ENCODE peak calls at places on chromosomes 6 and 20, in four cellular contexts. One of them, this sample, is unnamed.

GRCh38 chr6:157263146-157263545 is 60.2 kb downstream of the TMEM242 start:
- DNase-seq in uterus: no peak
- DNase-seq in IMR-90: no peak
- DNase-seq in right atrium auricular region: no peak
- DNase-seq in this sample: no peak

GRCh38 chr6:4370066-4370465 is 234.7 kb upstream of the ECI2 start:
- DNase-seq in uterus: no peak
- DNase-seq in IMR-90: peak
- DNase-seq in right atrium auricular region: no peak
- DNase-seq in this sample: peak

GRCh38 chr6:19399406-19399805 is 437.8 kb upstream of the ID4 start:
- DNase-seq in uterus: peak
- DNase-seq in IMR-90: peak
- DNase-seq in right atrium auricular region: no peak
- DNase-seq in this sample: peak

GRCh38 chr6:90502381-90502780 is 84.5 kb downstream of the MAP3K7 start:
- DNase-seq in uterus: no peak
- DNase-seq in IMR-90: no peak
- DNase-seq in right atrium auricular region: no peak
- DNase-seq in this sample: no peak

GRCh38 chr6:41779336-41779735 is 364 bp downstream of the FRS3 start:
- DNase-seq in uterus: no peak
- DNase-seq in IMR-90: no peak
- DNase-seq in right atrium auricular region: no peak
- DNase-seq in this sample: no peak

GRCh38 chr6:163036251-163036650 is 308.5 kb downstream of the PACRG start:
- DNase-seq in uterus: no peak
- DNase-seq in IMR-90: no peak
- DNase-seq in right atrium auricular region: no peak
- DNase-seq in this sample: no peak

GRCh38 chr20:8074931-8075330 is 55.4 kb upstream of the TMX4 start:
- DNase-seq in uterus: no peak
- DNase-seq in IMR-90: no peak
- DNase-seq in right atrium auricular region: no peak
- DNase-seq in this sample: no peak

GRCh38 chr6:89375427-89375868 is 22.9 kb upstream of the UBE2J1 start:
- DNase-seq in uterus: no peak
- DNase-seq in IMR-90: no peak
- DNase-seq in right atrium auricular region: no peak
- DNase-seq in this sample: no peak

GRCh38 chr6:133730881-133731280 is 158.0 kb upstream of the TCF21 start:
- DNase-seq in uterus: no peak
- DNase-seq in IMR-90: peak
- DNase-seq in right atrium auricular region: no peak
- DNase-seq in this sample: peak

GRCh38 chr6:20564777-20565176 is 30.5 kb downstream of the CDKAL1 start:
- DNase-seq in uterus: no peak
- DNase-seq in IMR-90: peak
- DNase-seq in right atrium auricular region: no peak
- DNase-seq in this sample: no peak

GRCh38 chr6:104887350-104887749 is 27.6 kb upstream of the HACE1 start:
- DNase-seq in uterus: no peak
- DNase-seq in IMR-90: peak
- DNase-seq in right atrium auricular region: no peak
- DNase-seq in this sample: peak

GRCh38 chr6:41453232-41453631 is 92.9 kb upstream of the FOXP4 start:
- DNase-seq in uterus: no peak
- DNase-seq in IMR-90: no peak
- DNase-seq in right atrium auricular region: no peak
- DNase-seq in this sample: no peak

GRCh38 chr6:138655828-138656227 is 117.7 kb upstream of the CCDC28A start:
- DNase-seq in uterus: no peak
- DNase-seq in IMR-90: no peak
- DNase-seq in right atrium auricular region: no peak
- DNase-seq in this sample: no peak

GRCh38 chr20:63177134-63177784 is 38.7 kb downstream of the YTHDF1 start:
- DNase-seq in uterus: no peak
- DNase-seq in IMR-90: no peak
- DNase-seq in right atrium auricular region: no peak
- DNase-seq in this sample: no peak

GRCh38 chr20:50868509-50869495 is 62.4 kb downstream of the ADNP start:
- DNase-seq in uterus: no peak
- DNase-seq in IMR-90: peak
- DNase-seq in right atrium auricular region: no peak
- DNase-seq in this sample: no peak

GRCh38 chr6:43943781-43944250 is 173.8 kb downstream of the VEGFA start:
- DNase-seq in uterus: peak
- DNase-seq in IMR-90: no peak
- DNase-seq in right atrium auricular region: no peak
- DNase-seq in this sample: no peak

GRCh38 chr6:17281100-17281496 is at the start of gene RBM24:
- DNase-seq in uterus: peak
- DNase-seq in IMR-90: peak
- DNase-seq in right atrium auricular region: no peak
- DNase-seq in this sample: peak

GRCh38 chr6:169162249-169162967 is 91.2 kb downstream of the THBS2 start:
- DNase-seq in uterus: no peak
- DNase-seq in IMR-90: no peak
- DNase-seq in right atrium auricular region: no peak
- DNase-seq in this sample: no peak

GRCh38 chr20:19073584-19074198 is 138.8 kb upstream of the SLC24A3 start:
- DNase-seq in uterus: no peak
- DNase-seq in IMR-90: no peak
- DNase-seq in right atrium auricular region: no peak
- DNase-seq in this sample: no peak

GRCh38 chr6:151664390-151664789 is 143.1 kb upstream of the ESR1 start:
- DNase-seq in uterus: no peak
- DNase-seq in IMR-90: no peak
- DNase-seq in right atrium auricular region: no peak
- DNase-seq in this sample: no peak

GRCh38 chr6:151661509-151661908 is 146.0 kb upstream of the ESR1 start:
- DNase-seq in uterus: no peak
- DNase-seq in IMR-90: no peak
- DNase-seq in right atrium auricular region: no peak
- DNase-seq in this sample: no peak

GRCh38 chr6:151659212-151659611 is 148.3 kb upstream of the ESR1 start:
- DNase-seq in uterus: no peak
- DNase-seq in IMR-90: no peak
- DNase-seq in right atrium auricular region: no peak
- DNase-seq in this sample: no peak

GRCh38 chr6:151663559-151663958 is 143.9 kb upstream of the ESR1 start:
- DNase-seq in uterus: no peak
- DNase-seq in IMR-90: no peak
- DNase-seq in right atrium auricular region: no peak
- DNase-seq in this sample: no peak

GRCh38 chr6:151661928-151662327 is 145.6 kb upstream of the ESR1 start:
- DNase-seq in uterus: no peak
- DNase-seq in IMR-90: no peak
- DNase-seq in right atrium auricular region: no peak
- DNase-seq in this sample: no peak
- TF ChIP-seq CTCF in uterus: no peak
- TF ChIP-seq CTCF in IMR-90: peak
- TF ChIP-seq CTCF in right atrium auricular region: no peak
- TF ChIP-seq CTCF in this sample: peak

GRCh38 chr6:28360961-28361360 is 11.2 kb downstream of the ZKSCAN3 start:
- DNase-seq in uterus: no peak
- DNase-seq in IMR-90: no peak
- DNase-seq in right atrium auricular region: no peak
- DNase-seq in this sample: no peak
- TF ChIP-seq CTCF in uterus: no peak
- TF ChIP-seq CTCF in IMR-90: no peak
- TF ChIP-seq CTCF in right atrium auricular region: no peak
- TF ChIP-seq CTCF in this sample: no peak

GRCh38 chr20:10404023-10404628 is 29.9 kb downstream of the MKKS start:
- DNase-seq in uterus: no peak
- DNase-seq in IMR-90: no peak
- DNase-seq in right atrium auricular region: no peak
- DNase-seq in this sample: no peak
- TF ChIP-seq CTCF in uterus: no peak
- TF ChIP-seq CTCF in IMR-90: no peak
- TF ChIP-seq CTCF in right atrium auricular region: no peak
- TF ChIP-seq CTCF in this sample: no peak

DNA sequence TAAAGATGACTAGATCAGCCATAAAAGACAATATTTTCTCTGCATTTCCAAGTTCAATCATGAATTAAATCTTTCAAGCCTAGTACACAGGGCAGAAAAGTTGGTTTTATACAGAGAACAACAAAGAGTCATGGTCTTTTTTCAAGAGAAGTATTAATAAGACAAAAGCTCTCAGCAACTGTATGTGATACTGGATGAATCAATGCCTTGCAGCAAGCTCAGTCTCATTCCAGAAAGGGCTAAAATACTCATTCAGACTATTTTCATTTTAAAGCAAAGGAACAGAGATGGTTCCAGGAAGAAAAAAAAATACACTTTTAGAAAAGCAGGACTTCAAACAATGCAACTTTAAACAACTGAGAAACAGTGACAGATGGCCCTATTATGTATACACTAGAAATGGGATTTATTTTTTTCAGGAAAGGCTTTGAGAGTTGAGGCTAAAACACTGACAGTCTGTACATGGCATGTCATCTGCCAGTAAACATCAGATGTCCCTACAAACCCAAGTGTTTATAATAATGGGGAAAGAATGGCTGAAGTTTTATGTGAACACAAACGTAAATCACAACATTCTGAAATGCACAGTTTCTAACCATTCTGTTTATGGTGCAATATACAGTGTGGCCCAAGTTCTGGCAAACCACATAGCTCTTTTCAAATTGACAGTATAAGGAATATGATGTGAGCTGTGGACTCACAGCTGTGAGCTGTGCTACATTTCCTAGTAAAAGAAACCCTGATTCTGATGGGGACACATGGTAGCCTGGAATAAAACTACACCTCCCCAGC is 114.3 kb upstream of the DST start:
- DNase-seq in uterus: no peak
- DNase-seq in IMR-90: peak
- DNase-seq in right atrium auricular region: no peak
- DNase-seq in this sample: no peak
- TF ChIP-seq CTCF in uterus: no peak
- TF ChIP-seq CTCF in IMR-90: no peak
- TF ChIP-seq CTCF in right atrium auricular region: no peak
- TF ChIP-seq CTCF in this sample: no peak

This sample was measured in foreskin fibroblast.